ENCODE peak calls at places on chromosomes 5 and 9, in ten cellular contexts. One of them, this sample, is unnamed.

GRCh38 chr5:38780950-38781349 is 64.9 kb upstream of the OSMR start:
- DNase-seq in naive B cell: no peak
- DNase-seq in amniotic stem cell: no peak
- DNase-seq in HCT116: no peak
- DNase-seq in uterus: peak
- DNase-seq in C1 segment of cervical spinal cord: peak
- DNase-seq in B cell: no peak
- DNase-seq in naive thymus-derived CD4-positive, alpha-beta T cell: no peak
- DNase-seq in lower lobe of right lung: no peak
- DNase-seq in epithelial cell of proximal tubule: peak
- DNase-seq in this sample: no peak

GRCh38 chr9:95085036-95085770 is 232.3 kb downstream of the FANCC start:
- DNase-seq in naive B cell: no peak
- DNase-seq in amniotic stem cell: no peak
- DNase-seq in HCT116: no peak
- DNase-seq in uterus: no peak
- DNase-seq in C1 segment of cervical spinal cord: peak
- DNase-seq in B cell: no peak
- DNase-seq in naive thymus-derived CD4-positive, alpha-beta T cell: no peak
- DNase-seq in lower lobe of right lung: no peak
- DNase-seq in epithelial cell of proximal tubule: no peak
- DNase-seq in this sample: no peak

GRCh38 chr5:1057485-1057825 is 48.9 kb downstream of the NKD2 start:
- DNase-seq in naive B cell: no peak
- DNase-seq in amniotic stem cell: no peak
- DNase-seq in HCT116: no peak
- DNase-seq in uterus: no peak
- DNase-seq in C1 segment of cervical spinal cord: no peak
- DNase-seq in B cell: no peak
- DNase-seq in naive thymus-derived CD4-positive, alpha-beta T cell: no peak
- DNase-seq in lower lobe of right lung: no peak
- DNase-seq in epithelial cell of proximal tubule: no peak
- DNase-seq in this sample: no peak

GRCh38 chr5:133446440-133446839 is 165.9 kb downstream of the FSTL4 start:
- DNase-seq in naive B cell: no peak
- DNase-seq in amniotic stem cell: no peak
- DNase-seq in HCT116: no peak
- DNase-seq in uterus: no peak
- DNase-seq in C1 segment of cervical spinal cord: no peak
- DNase-seq in B cell: no peak
- DNase-seq in naive thymus-derived CD4-positive, alpha-beta T cell: no peak
- DNase-seq in lower lobe of right lung: no peak
- DNase-seq in epithelial cell of proximal tubule: no peak
- DNase-seq in this sample: no peak

GRCh38 chr9:129175825-129176633 is 2.0 kb downstream of the IER5L start:
- DNase-seq in naive B cell: peak
- DNase-seq in amniotic stem cell: peak
- DNase-seq in HCT116: peak
- DNase-seq in uterus: peak
- DNase-seq in C1 segment of cervical spinal cord: peak
- DNase-seq in B cell: peak
- DNase-seq in naive thymus-derived CD4-positive, alpha-beta T cell: peak
- DNase-seq in lower lobe of right lung: peak
- DNase-seq in epithelial cell of proximal tubule: no peak
- DNase-seq in this sample: peak

GRCh38 chr9:104780796-104781395 is 17.0 kb downstream of the NIPSNAP3B start:
- DNase-seq in naive B cell: no peak
- DNase-seq in amniotic stem cell: no peak
- DNase-seq in HCT116: peak
- DNase-seq in uterus: no peak
- DNase-seq in C1 segment of cervical spinal cord: no peak
- DNase-seq in B cell: peak
- DNase-seq in naive thymus-derived CD4-positive, alpha-beta T cell: no peak
- DNase-seq in lower lobe of right lung: no peak
- DNase-seq in epithelial cell of proximal tubule: no peak
- DNase-seq in this sample: peak

GRCh38 chr5:139422307-139422893 is 16.9 kb downstream of the DNAJC18 start:
- DNase-seq in naive B cell: peak
- DNase-seq in amniotic stem cell: no peak
- DNase-seq in HCT116: peak
- DNase-seq in uterus: peak
- DNase-seq in C1 segment of cervical spinal cord: peak
- DNase-seq in B cell: peak
- DNase-seq in naive thymus-derived CD4-positive, alpha-beta T cell: peak
- DNase-seq in lower lobe of right lung: no peak
- DNase-seq in epithelial cell of proximal tubule: no peak
- DNase-seq in this sample: peak

GRCh38 chr9:92961627-92962302 is 14.4 kb downstream of the FGD3 start:
- DNase-seq in naive B cell: no peak
- DNase-seq in amniotic stem cell: no peak
- DNase-seq in HCT116: no peak
- DNase-seq in uterus: no peak
- DNase-seq in C1 segment of cervical spinal cord: no peak
- DNase-seq in B cell: no peak
- DNase-seq in naive thymus-derived CD4-positive, alpha-beta T cell: no peak
- DNase-seq in lower lobe of right lung: no peak
- DNase-seq in epithelial cell of proximal tubule: no peak
- DNase-seq in this sample: peak

GRCh38 chr5:55031492-55031891 is 7.4 kb downstream of the GZMK start:
- DNase-seq in naive B cell: no peak
- DNase-seq in amniotic stem cell: no peak
- DNase-seq in HCT116: no peak
- DNase-seq in uterus: no peak
- DNase-seq in C1 segment of cervical spinal cord: no peak
- DNase-seq in B cell: no peak
- DNase-seq in naive thymus-derived CD4-positive, alpha-beta T cell: no peak
- DNase-seq in lower lobe of right lung: no peak
- DNase-seq in epithelial cell of proximal tubule: no peak
- DNase-seq in this sample: no peak

GRCh38 chr5:67528953-67529352 is 332.4 kb upstream of the CD180 start:
- DNase-seq in naive B cell: no peak
- DNase-seq in amniotic stem cell: no peak
- DNase-seq in HCT116: no peak
- DNase-seq in uterus: no peak
- DNase-seq in C1 segment of cervical spinal cord: no peak
- DNase-seq in B cell: peak
- DNase-seq in naive thymus-derived CD4-positive, alpha-beta T cell: no peak
- DNase-seq in lower lobe of right lung: no peak
- DNase-seq in epithelial cell of proximal tubule: peak
- DNase-seq in this sample: no peak

GRCh38 chr9:134570726-134571325 is 70.8 kb upstream of the COL5A1 start:
- DNase-seq in naive B cell: no peak
- DNase-seq in amniotic stem cell: no peak
- DNase-seq in HCT116: no peak
- DNase-seq in uterus: peak
- DNase-seq in C1 segment of cervical spinal cord: no peak
- DNase-seq in B cell: no peak
- DNase-seq in naive thymus-derived CD4-positive, alpha-beta T cell: no peak
- DNase-seq in lower lobe of right lung: peak
- DNase-seq in epithelial cell of proximal tubule: no peak
- DNase-seq in this sample: no peak

GRCh38 chr5:103375356-103375755 is 116.8 kb downstream of the MACIR start:
- DNase-seq in naive B cell: no peak
- DNase-seq in amniotic stem cell: peak
- DNase-seq in HCT116: no peak
- DNase-seq in uterus: no peak
- DNase-seq in C1 segment of cervical spinal cord: no peak
- DNase-seq in B cell: no peak
- DNase-seq in naive thymus-derived CD4-positive, alpha-beta T cell: no peak
- DNase-seq in lower lobe of right lung: no peak
- DNase-seq in epithelial cell of proximal tubule: no peak
- DNase-seq in this sample: no peak

GRCh38 chr5:8270246-8270645 is 401.3 kb downstream of the MTRR start:
- DNase-seq in naive B cell: no peak
- DNase-seq in amniotic stem cell: no peak
- DNase-seq in HCT116: no peak
- DNase-seq in uterus: no peak
- DNase-seq in C1 segment of cervical spinal cord: no peak
- DNase-seq in B cell: no peak
- DNase-seq in naive thymus-derived CD4-positive, alpha-beta T cell: no peak
- DNase-seq in lower lobe of right lung: no peak
- DNase-seq in epithelial cell of proximal tubule: no peak
- DNase-seq in this sample: no peak

GRCh38 chr5:115028557-115028956 is 141.2 kb downstream of the TRIM36 start:
- DNase-seq in naive B cell: no peak
- DNase-seq in amniotic stem cell: no peak
- DNase-seq in HCT116: no peak
- DNase-seq in uterus: no peak
- DNase-seq in C1 segment of cervical spinal cord: no peak
- DNase-seq in B cell: no peak
- DNase-seq in naive thymus-derived CD4-positive, alpha-beta T cell: no peak
- DNase-seq in lower lobe of right lung: no peak
- DNase-seq in epithelial cell of proximal tubule: no peak
- DNase-seq in this sample: no peak

GRCh38 chr9:93827545-93828330 is 127.4 kb downstream of the BARX1 start:
- DNase-seq in naive B cell: no peak
- DNase-seq in amniotic stem cell: no peak
- DNase-seq in HCT116: no peak
- DNase-seq in uterus: no peak
- DNase-seq in C1 segment of cervical spinal cord: peak
- DNase-seq in B cell: peak
- DNase-seq in naive thymus-derived CD4-positive, alpha-beta T cell: no peak
- DNase-seq in lower lobe of right lung: peak
- DNase-seq in epithelial cell of proximal tubule: no peak
- DNase-seq in this sample: peak